ENCODE peak calls at places on chromosomes 16 and 17, in six cellular contexts. M is GM23248, N is IMR-90, T is neural progenitor cell, G is colonic mucosa, C is neuronal stem cell. F is an unnamed sample.
A peak's percentile ranks its signal among the peaks of the same experiment; 100 is the strongest.

GRCh38 chr17:2719861-2720260 is 8.3 kb upstream of the CLUH start:
- DNase-seq in M (no peak), N (no peak), T (peak; percentile 46), G (no peak), C (no peak), F (no peak)

GRCh38 chr16:53745753-53746258 is 41.9 kb downstream of the FTO start:
- DNase-seq in M (peak; percentile 84), N (peak; percentile 62), T (no peak), G (no peak), C (no peak), F (no peak)

GRCh38 chr16:2739555-2740435 is 12.6 kb upstream of the SRRM2 start:
- DNase-seq in M (no peak), N (no peak), T (no peak), G (no peak), C (no peak), F (peak; percentile 74)

GRCh38 chr17:39134878-39135277 is 16.6 kb downstream of the PLXDC1 start:
- DNase-seq in M (peak; percentile 43), N (peak; percentile 64), T (no peak), G (no peak), C (no peak), F (no peak)

GRCh38 chr16:53973021-53973420 is 269.1 kb downstream of the FTO start:
- DNase-seq in M (no peak), N (no peak), T (no peak), G (no peak), C (no peak), F (no peak)

GRCh38 chr16:2028620-2029220 is 2.0 kb downstream of the NHERF2 start:
- DNase-seq in M (no peak), N (no peak), T (no peak), G (no peak), C (no peak), F (no peak)

GRCh38 chr17:42565523-42566214 is 1.2 kb upstream of the MLX start:
- DNase-seq in M (no peak), N (no peak), T (no peak), G (no peak), C (no peak), F (no peak)

GRCh38 chr17:36920032-36921000 is 17.0 kb upstream of the LHX1 start:
- DNase-seq in M (no peak), N (peak; percentile 46), T (peak; percentile 67), G (no peak), C (no peak), F (peak; percentile 76)

GRCh38 chr17:42667088-42667951 is 8.2 kb downstream of the TUBG2 start:
- DNase-seq in M (peak; percentile 93), N (peak; percentile 73), T (no peak), G (peak; percentile 76), C (no peak), F (peak; percentile 50)

GRCh38 chr16:30040221-30040620 is 9.2 kb upstream of the TLCD3B start:
- DNase-seq in M (no peak), N (no peak), T (no peak), G (no peak), C (no peak), F (no peak)
- H3K4me1 ChIP-seq in M (no peaks in the 10 kb centered on the region), N (no peaks in the 10 kb centered on the region), T (no peaks in the 10 kb centered on the region), G (no peaks in the 10 kb centered on the region), C (no peaks in the 10 kb centered on the region), F (no peaks in the 10 kb centered on the region)

GRCh38 chr16:275786-276232 is at the start of gene RGS11:
- DNase-seq in M (peak; percentile 45), N (no peak), T (no peak), G (no peak), C (no peak), F (no peak)
- H3K27me3 ChIP-seq in M (peaks cover 3% of the 10 kb centered on the region), N (peaks cover 37% of the 10 kb centered on the region), T (peaks cover 76% of the 10 kb centered on the region), G (peaks cover 21% of the 10 kb centered on the region), C (peaks cover 5% of the 10 kb centered on the region), F (peaks cover 27% of the 10 kb centered on the region)

DNA sequence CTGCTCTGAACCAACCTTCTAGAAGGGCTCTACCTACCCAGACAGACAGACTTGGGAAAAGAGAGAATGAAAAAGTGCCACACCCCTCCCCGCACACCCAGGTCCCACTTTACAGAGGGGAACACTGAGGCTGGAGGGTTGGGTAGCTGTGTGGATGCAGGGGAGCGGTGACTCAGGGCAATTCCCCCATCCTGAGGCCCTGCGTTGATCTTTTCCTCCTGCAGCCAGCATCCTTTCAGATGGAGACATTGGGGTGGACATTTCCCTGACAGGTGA is 10.0 kb downstream of the CETP start:
- DNase-seq in M (no peak), N (no peak), T (no peak), G (no peak), C (no peak), F (no peak)
- H3K4me1 ChIP-seq in M (peaks cover 8% of the 10 kb centered on the region), N (peaks cover 2% of the 10 kb centered on the region), T (no peaks in the 10 kb centered on the region), G (no peaks in the 10 kb centered on the region), C (peaks cover 2% of the 10 kb centered on the region), F (no peaks in the 10 kb centered on the region)

DNA sequence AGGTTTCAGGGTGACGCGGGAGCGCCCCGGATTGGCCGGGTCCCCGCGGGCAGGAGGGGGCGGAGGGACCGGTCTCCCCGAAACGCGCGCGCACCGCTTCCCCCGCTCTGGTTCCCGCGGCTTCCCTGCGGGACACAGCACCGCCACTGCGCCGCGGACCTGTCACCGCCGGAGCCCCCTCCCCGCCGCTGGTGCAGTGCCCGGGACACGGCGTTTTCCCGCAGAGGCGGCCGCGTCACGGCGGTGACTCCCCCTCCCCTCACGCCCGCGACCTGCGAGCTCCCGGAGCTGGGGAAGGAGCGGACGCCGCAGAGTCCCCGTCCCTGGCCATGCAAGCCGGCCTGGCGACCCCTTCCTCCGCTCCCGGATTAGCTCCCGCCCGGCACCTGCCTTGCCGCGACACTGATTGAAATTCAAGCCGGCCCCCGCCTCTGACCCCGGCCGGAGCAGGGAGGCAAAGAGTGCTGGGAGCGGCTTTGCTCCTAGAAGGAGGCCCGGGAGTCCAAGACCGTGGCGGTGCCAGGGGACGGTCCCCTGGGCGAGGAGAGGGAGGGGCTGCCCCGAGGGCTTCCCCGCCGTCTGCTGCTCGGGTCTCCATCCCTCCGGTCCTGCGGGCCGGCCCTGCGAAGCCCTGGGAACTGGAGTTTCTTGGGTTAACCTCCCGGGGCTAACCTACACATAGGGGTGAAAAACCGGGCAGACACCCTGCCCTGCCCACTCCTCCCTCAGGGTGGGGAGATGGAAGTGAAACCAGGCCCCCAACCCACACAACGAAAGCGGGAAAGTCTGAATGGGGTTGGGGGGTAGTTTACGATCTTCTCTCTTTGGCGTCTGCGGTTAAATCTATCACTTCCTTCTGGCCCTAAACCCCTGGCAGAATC is 997 bp downstream of the RHBDL3 start:
- DNase-seq in M (peak; percentile 30), N (no peak), T (peak; percentile 87), G (no peak), C (peak; percentile 57), F (peak; percentile 91)
- H3K27me3 ChIP-seq in M (peaks cover 30% of the 10 kb centered on the region), N (peaks cover 80% of the 10 kb centered on the region), T (peaks cover 60% of the 10 kb centered on the region), G (peaks cover 43% of the 10 kb centered on the region), C (peaks cover 5% of the 10 kb centered on the region), F (peaks cover 85% of the 10 kb centered on the region)

GRCh38 chr17:77434136-77435114 is 293.7 kb downstream of the SEC14L1 start:
- DNase-seq in M (no peak), N (no peak), T (no peak), G (no peak), C (no peak), F (no peak)
- H3K4me1 ChIP-seq in M (peaks cover 50% of the 10 kb centered on the region), N (peaks cover 61% of the 10 kb centered on the region), T (peaks cover 56% of the 10 kb centered on the region), G (peaks cover 21% of the 10 kb centered on the region), C (peaks cover 63% of the 10 kb centered on the region), F (peaks cover 17% of the 10 kb centered on the region)

DNA sequence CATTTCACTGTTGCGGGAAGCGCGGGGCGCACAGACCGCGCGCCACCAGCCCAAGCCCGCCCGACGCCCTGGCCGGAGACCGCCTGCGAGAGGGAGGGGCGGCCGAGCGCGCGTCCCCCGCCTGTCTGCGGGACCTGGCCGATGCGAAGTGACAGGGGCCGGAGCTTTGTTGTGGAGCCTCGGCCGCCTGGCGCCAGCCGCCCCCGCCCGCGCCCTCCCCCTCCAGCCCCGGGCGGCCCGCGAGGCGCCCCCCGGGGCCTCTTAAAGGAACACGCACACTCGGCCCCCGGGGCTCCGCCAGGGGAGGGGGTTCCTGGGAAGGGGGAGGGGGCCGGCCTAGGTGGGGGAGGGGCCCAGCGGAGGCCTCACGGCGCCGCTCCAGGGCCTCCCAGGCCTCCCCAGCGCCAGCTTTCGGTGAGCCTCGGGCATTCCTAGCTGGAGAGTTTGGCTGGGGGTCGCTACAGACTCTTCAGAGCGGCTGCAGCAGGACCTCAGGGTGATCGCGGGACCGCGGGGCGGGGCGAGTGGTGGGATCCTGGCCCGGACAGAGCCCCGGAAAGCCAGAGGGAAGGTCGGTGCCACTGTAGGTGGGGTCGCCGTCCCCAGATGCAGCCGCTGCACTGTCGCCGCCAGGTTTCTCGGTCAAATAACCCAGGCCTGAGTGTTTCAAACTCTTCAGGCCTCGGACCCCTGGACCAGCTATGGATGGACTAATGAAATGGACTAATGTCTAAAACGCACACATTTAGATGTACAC is 2.4 kb upstream of the TBX2 start:
- DNase-seq in M (peak; percentile 54), N (peak; percentile 72), T (peak; percentile 82), G (no peak), C (no peak), F (peak; percentile 88)
- H3K27me3 ChIP-seq in M (no peaks in the 10 kb centered on the region), N (no peaks in the 10 kb centered on the region), T (peaks cover 99% of the 10 kb centered on the region), G (peaks cover 65% of the 10 kb centered on the region), C (peaks cover 64% of the 10 kb centered on the region), F (peaks cover 92% of the 10 kb centered on the region)

DNA sequence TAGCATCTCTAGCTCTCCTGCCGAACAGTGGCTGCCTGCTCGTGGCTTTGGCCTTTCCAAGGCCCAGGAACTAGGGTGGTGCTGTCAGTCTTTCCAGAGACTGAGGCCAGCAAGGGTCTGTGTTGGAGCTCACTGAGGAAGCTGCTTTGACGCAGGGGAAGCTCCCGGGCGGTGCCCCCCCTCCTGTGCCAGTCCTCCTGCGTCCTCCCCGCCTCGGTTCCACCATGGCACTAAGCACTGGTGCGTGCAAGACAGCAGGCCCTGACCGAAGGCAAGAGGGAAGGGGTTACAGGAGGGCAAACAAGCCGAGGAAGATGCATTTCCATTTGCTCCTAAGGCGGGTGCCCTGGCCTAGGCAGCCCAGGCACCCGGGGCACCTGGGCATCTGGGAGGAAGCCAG is 4.5 kb downstream of the CYB561 start:
- DNase-seq in M (no peak), N (no peak), T (no peak), G (no peak), C (no peak), F (no peak)
- H3K4me1 ChIP-seq in M (peaks cover 6% of the 10 kb centered on the region), N (peaks cover 4% of the 10 kb centered on the region), T (peaks cover 3% of the 10 kb centered on the region), G (no peaks in the 10 kb centered on the region), C (peaks cover 9% of the 10 kb centered on the region), F (no peaks in the 10 kb centered on the region)

F was measured in endodermal cell.